ENCODE peak calls at places on chromosome 4, in nine cellular contexts. N is H1, P is right atrium auricular region, M is ovary, G is spleen, V is heart left ventricle, L is right cardiac atrium, B is ascending aorta, Z is endothelial cell of umbilical vein. C is an unnamed sample. For H3K4me1, the result is how much of the 10 kb centered on the place peaks cover.

GRCh38 chr4:157226035-157226434 is 5.5 kb downstream of the GRIA2 start:
- DNase-seq in N (no peak), P (no peak), M (no peak), G (no peak), V (no peak), L (no peak), B (no peak), Z (no peak), C (no peak)

GRCh38 chr4:42404001-42404400 is 6.7 kb downstream of the SHISA3 start:
- DNase-seq in N (no peak), P (no peak), M (no peak), G (no peak), V (no peak), L (no peak), B (no peak), Z (no peak), C (no peak)

GRCh38 chr4:10015140-10015753 is 6.0 kb downstream of the SLC2A9 start:
- DNase-seq in N (peak), P (no peak), M (peak), G (no peak), V (peak), L (no peak), B (no peak), Z (peak), C (no peak)

GRCh38 chr4:173146456-173146855 is 22.2 kb upstream of the GALNT7 start:
- DNase-seq in N (no peak), P (no peak), M (no peak), G (no peak), V (no peak), L (no peak), B (no peak), Z (no peak), C (no peak)

GRCh38 chr4:118112647-118113046 is 78.4 kb downstream of the NDST3 start:
- DNase-seq in N (no peak), P (no peak), M (no peak), G (no peak), V (no peak), L (no peak), B (no peak), Z (peak), C (no peak)

GRCh38 chr4:159776915-159777314 is 674.0 kb downstream of the RAPGEF2 start:
- DNase-seq in N (no peak), P (no peak), M (no peak), G (no peak), V (no peak), L (no peak), B (no peak), Z (no peak), C (no peak)

GRCh38 chr4:154124539-154125255 is 335.8 kb upstream of the SFRP2 start:
- DNase-seq in N (no peak), P (no peak), M (no peak), G (no peak), V (no peak), L (no peak), B (no peak), Z (no peak), C (peak)

GRCh38 chr4:108794136-108794535 is 31.3 kb upstream of the ETNPPL start:
- DNase-seq in N (no peak), P (no peak), M (no peak), G (no peak), V (no peak), L (no peak), B (no peak), Z (no peak), C (no peak)

GRCh38 chr4:75831856-75832405 is 70.3 kb downstream of the PPEF2 start:
- DNase-seq in N (no peak), P (no peak), M (no peak), G (no peak), V (no peak), L (no peak), B (no peak), Z (no peak), C (no peak)

GRCh38 chr4:63524764-63525163 is 884.5 kb downstream of the TECRL start:
- DNase-seq in N (no peak), P (no peak), M (no peak), G (no peak), V (no peak), L (no peak), B (no peak), Z (no peak), C (no peak)

GRCh38 chr4:181007751-181008150 is 1235.5 kb upstream of the TENM3 start:
- DNase-seq in N (no peak), P (no peak), M (no peak), G (no peak), V (no peak), L (no peak), B (no peak), Z (no peak), C (no peak)

GRCh38 chr4:184750926-184751584 is 17.2 kb upstream of the CENPU start:
- DNase-seq in N (no peak), P (no peak), M (no peak), G (no peak), V (no peak), L (no peak), B (no peak), Z (no peak), C (no peak)

GRCh38 chr4:72375050-72375736 is 193.8 kb downstream of the ADAMTS3 start:
- DNase-seq in N (no peak), P (no peak), M (no peak), G (no peak), V (no peak), L (no peak), B (no peak), Z (no peak), C (no peak)

GRCh38 chr4:3408793-3409330 is 32.9 kb upstream of the HGFAC start:
- DNase-seq in N (no peak), P (no peak), M (no peak), G (peak), V (peak), L (no peak), B (no peak), Z (no peak), C (no peak)

GRCh38 chr4:82371398-82371972 is 2.3 kb downstream of the HNRNPD start:
- DNase-seq in N (no peak), P (no peak), M (no peak), G (no peak), V (no peak), L (no peak), B (no peak), Z (peak), C (no peak)

GRCh38 chr4:21949073-21949457 is 493 bp upstream of the KCNIP4 start:
- DNase-seq in N (no peak), P (no peak), M (peak), G (peak), V (no peak), L (no peak), B (no peak), Z (no peak), C (no peak)

GRCh38 chr4:47235721-47236120 is 204.4 kb downstream of the GABRB1 start:
- DNase-seq in N (no peak), P (no peak), M (no peak), G (no peak), V (no peak), L (no peak), B (no peak), Z (no peak), C (no peak)

GRCh38 chr4:142959156-142959555 is 113.1 kb upstream of the INPP4B start:
- DNase-seq in N (no peak), P (no peak), M (no peak), G (no peak), V (no peak), L (no peak), B (no peak), Z (no peak), C (no peak)

GRCh38 chr4:47553329-47554125 is 68.5 kb downstream of the ATP10D start:
- DNase-seq in N (no peak), P (no peak), M (no peak), G (no peak), V (no peak), L (no peak), B (no peak), Z (no peak), C (no peak)

GRCh38 chr4:3290889-3291321 is 1.9 kb upstream of the RGS12 start:
- DNase-seq in N (no peak), P (no peak), M (no peak), G (no peak), V (no peak), L (no peak), B (no peak), Z (no peak), C (no peak)

GRCh38 chr4:3436798-3437581 is 4.8 kb upstream of the HGFAC start:
- DNase-seq in N (no peak), P (no peak), M (peak), G (no peak), V (no peak), L (no peak), B (no peak), Z (peak), C (peak)

GRCh38 chr4:24980064-24980690 is 50.6 kb downstream of the LGI2 start:
- DNase-seq in N (peak), P (peak), M (peak), G (no peak), V (peak), L (peak), B (no peak), Z (peak), C (peak)

GRCh38 chr4:742742-743311 is 37.2 kb downstream of the PCGF3 start:
- DNase-seq in N (no peak), P (peak), M (peak), G (peak), V (peak), L (peak), B (no peak), Z (peak), C (no peak)

GRCh38 chr4:167802463-167803212 is 289.7 kb upstream of the ANXA10 start:
- DNase-seq in N (no peak), P (no peak), M (no peak), G (no peak), V (no peak), L (no peak), B (no peak), Z (no peak), C (no peak)

GRCh38 chr4:185039508-185040273 is 21.4 kb downstream of the HELT start:
- DNase-seq in N (no peak), P (no peak), M (peak), G (no peak), V (no peak), L (no peak), B (no peak), Z (peak), C (peak)

GRCh38 chr4:27178066-27178465 is 317.4 kb downstream of the STIM2 start:
- DNase-seq in N (no peak), P (no peak), M (peak), G (no peak), V (no peak), L (no peak), B (no peak), Z (no peak), C (no peak)

GRCh38 chr4:108830509-108831244 is 67.8 kb upstream of the ETNPPL start:
- DNase-seq in N (no peak), P (no peak), M (no peak), G (no peak), V (peak), L (peak), B (no peak), Z (no peak), C (no peak)

GRCh38 chr4:44632733-44633132 is 18.7 kb downstream of the YIPF7 start:
- DNase-seq in N (no peak), P (no peak), M (no peak), G (no peak), V (no peak), L (no peak), B (no peak), Z (no peak), C (no peak)

GRCh38 chr4:2260336-2261109 is 1.4 kb downstream of the MXD4 start:
- DNase-seq in N (no peak), P (peak), M (peak), G (peak), V (peak), L (peak), B (peak), Z (no peak), C (no peak)

GRCh38 chr4:156293657-156294297 is 340.1 kb upstream of the CTSO start:
- DNase-seq in N (no peak), P (no peak), M (no peak), G (no peak), V (no peak), L (no peak), B (no peak), Z (peak), C (peak)

GRCh38 chr4:68259191-68259590 is 13.7 kb upstream of the TMPRSS11B start:
- DNase-seq in N (no peak), P (no peak), M (no peak), G (no peak), V (no peak), L (no peak), B (no peak), Z (no peak), C (no peak)

GRCh38 chr4:8319731-8320385 is 50.3 kb downstream of the HTRA3 start:
- DNase-seq in N (no peak), P (peak), M (no peak), G (peak), V (peak), L (no peak), B (no peak), Z (no peak), C (peak)

GRCh38 chr4:53763813-53764597 is 172.7 kb upstream of the LNX1 start:
- DNase-seq in N (no peak), P (no peak), M (no peak), G (no peak), V (no peak), L (no peak), B (no peak), Z (no peak), C (no peak)

GRCh38 chr4:53764761-53765490 is 173.6 kb upstream of the LNX1 start:
- DNase-seq in N (no peak), P (no peak), M (no peak), G (no peak), V (no peak), L (no peak), B (no peak), Z (no peak), C (no peak)

DNA sequence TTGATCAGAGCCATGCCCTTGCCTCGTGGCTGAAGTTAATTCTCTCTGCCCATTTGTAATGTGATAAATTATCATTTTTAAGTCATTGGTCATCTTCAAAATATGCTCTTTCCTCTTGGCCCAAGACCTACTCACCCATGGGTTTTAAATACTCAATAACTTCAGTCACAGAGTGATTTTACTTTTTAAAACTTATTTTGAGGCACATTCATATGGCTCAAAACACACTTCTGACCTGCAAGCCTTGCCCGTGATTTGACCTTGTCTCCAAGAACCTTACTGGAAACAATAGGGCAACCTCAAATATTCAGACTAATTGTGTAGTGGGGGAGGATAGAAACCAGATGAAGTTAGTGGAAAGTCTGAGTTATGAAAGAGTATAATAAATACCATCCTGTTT is 176.2 kb upstream of the LNX1 start:
- DNase-seq in N (no peak), P (no peak), M (no peak), G (no peak), V (no peak), L (no peak), B (no peak), Z (no peak), C (no peak)
- H3K4me1 ChIP-seq in N (under half), P (under half), M (under half), G (under half), V (under half), L (under half), B (under half), Z (under half), C (under half)

DNA sequence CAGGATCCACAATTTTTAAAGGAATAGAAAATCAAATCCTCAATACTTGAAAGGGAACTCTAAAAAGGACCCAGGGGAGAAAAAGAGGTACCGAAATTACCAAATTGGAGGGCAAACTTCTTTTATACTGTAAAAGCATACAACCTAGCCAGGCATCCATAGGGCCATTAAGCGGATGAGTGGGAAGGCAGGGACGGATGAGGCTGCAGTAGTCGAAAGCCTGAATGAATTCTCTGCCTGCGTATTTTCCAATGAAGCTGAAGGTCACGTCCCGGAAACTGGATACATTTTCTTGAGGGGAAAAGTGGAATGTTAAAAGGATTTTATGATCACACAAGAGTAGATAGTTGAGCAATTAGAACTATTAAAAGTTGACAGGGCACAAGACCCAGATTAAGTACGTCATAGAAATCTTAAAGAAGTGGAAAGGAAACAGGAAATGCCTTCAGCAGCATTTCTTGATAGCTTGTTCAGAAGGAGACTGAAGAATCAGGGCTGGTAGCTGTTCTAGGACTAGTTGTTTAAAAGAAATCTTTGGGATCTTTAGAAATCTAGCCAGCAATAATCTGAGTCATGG is 98.3 kb upstream of the CXXC4 start:
- DNase-seq in N (no peak), P (no peak), M (no peak), G (no peak), V (no peak), L (no peak), B (no peak), Z (no peak), C (no peak)
- H3K27ac ChIP-seq in N (no peak), P (peak), M (no peak), G (peak), V (no peak), L (no peak), B (no peak), Z (no peak), C (no peak)

DNA sequence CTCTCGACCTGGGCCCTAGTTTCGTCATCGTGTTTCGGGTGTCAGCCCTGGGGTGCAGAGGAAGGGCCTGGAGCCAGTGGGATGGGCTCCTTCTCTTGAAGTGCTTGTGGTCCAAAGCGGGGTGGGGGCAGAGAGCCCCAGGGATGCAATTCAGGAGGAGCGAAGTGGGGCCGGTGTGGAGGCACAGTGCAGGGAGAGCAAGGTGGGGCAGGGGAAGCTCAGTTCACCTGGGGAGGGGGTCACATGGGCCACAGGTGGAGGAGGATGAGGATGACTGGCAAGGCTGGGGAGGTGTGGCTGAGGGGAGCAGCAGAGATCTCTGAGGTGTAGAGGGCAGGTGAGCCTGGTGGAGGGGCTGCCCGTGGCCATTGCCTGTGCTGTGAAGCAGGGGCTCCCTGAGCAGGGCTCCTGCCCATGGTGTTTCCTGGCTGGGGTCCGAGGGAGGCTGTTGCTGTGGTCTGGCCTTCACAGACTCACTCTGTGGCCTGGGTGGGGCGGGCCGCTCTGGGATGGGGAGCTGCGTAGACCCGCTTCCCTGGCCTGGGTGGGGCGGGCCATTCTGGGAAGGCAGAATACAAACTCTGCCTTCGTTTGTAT is 6.9 kb downstream of the SORCS2 start:
- DNase-seq in N (no peak), P (no peak), M (no peak), G (no peak), V (no peak), L (no peak), B (no peak), Z (no peak), C (no peak)
- H3K4me1 ChIP-seq in N (under half), P (under half), M (under half), G (under half), V (under half), L (under half), B (under half), Z (under half), C (under half)

DNA sequence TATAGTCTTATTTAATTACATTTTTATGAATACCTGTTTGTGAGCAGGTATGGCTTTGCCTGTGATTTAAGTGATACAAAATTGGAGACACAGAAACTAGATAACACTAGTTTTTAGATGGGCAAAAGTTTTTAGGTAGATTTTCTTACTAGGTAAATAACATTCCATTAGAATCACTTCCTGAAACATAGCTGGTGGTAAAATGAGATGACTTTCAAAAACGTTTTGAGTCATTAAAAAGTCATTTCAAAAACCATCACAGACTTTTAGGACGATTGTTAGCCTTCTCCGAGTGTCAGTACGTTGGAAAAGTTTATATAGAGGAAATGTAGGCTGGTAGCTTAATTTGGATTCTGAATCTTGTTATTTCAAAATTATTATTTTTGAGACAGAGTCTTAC is 18.3 kb downstream of the PTTG2 start:
- DNase-seq in N (no peak), P (no peak), M (no peak), G (no peak), V (no peak), L (no peak), B (no peak), Z (no peak), C (no peak)
- H3K27ac ChIP-seq in N (no peak), P (peak), M (peak), G (peak), V (peak), L (no peak), B (peak), Z (peak), C (no peak)

DNA sequence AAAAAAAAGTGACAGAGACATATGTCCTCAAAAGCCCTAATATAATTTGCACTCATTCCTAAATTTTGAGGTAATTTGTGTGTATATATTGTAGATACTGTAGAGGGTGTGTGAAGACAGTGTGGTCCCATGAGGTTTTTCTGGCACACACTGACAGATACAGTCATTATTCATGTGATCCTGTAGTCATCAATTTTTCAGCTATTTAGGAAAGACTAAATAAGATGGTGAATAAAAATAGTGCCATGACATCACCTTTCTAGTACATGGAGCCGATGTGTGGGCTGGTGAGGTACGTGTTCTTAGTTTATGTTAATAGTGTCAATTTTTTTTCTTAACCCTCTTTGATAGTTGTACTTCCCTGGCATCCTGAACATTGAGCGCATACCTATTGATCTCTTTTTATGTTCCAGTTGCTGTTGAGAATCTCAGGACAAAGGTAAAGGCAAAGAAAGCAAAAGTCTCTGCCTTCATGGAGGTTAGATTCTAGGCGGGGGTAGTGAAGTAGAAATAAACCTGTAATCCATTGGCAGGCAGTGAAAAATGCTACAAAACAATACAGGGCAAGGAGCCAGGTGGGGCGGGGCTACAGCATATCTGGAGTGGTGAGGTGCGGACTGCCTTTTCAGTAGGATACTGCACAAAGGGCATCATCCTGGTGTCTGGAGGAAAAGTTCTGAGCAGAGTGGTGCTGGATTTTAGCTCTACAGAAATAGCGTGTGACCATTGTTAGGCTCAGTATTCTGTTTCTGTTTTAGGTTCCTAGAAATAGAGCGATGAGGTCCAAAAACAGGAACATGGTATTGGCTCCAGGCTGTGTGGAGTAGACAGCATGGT is 93.8 kb downstream of the ARHGAP10 start:
- DNase-seq in N (no peak), P (no peak), M (no peak), G (no peak), V (peak), L (peak), B (no peak), Z (peak), C (no peak)
- H3K4me1 ChIP-seq in N (under half), P (under half), M (under half), G (half or more), V (under half), L (under half), B (half or more), Z (under half), C (under half)

C was measured in SJSA1.